ENCODE peak calls at places on chromosomes 12 and 14, in four cellular contexts. B is WTC11, K is K562, H is HepG2. O is an unnamed sample.

GRCh38 chr14:81303258-81303935 is 82.6 kb upstream of the GTF2A1 start:
- DNase-seq in B (no peak), K (peak), H (peak), O (no peak)

GRCh38 chr12:89382366-89382765 is 30.1 kb upstream of the DUSP6 start:
- DNase-seq in B (no peak), K (no peak), H (no peak), O (no peak)

GRCh38 chr12:130796985-130797686 is 41.9 kb downstream of the STX2 start:
- DNase-seq in B (no peak), K (no peak), H (no peak), O (no peak)

GRCh38 chr12:7150841-7151240 is 20.7 kb downstream of the CLSTN3 start:
- DNase-seq in B (no peak), K (no peak), H (no peak), O (no peak)

GRCh38 chr12:87801860-87802720 is 227.1 kb downstream of the C12orf50 start:
- DNase-seq in B (no peak), K (no peak), H (no peak), O (no peak)

GRCh38 chr14:99176156-99176945 is 95.6 kb downstream of the BCL11B start:
- DNase-seq in B (no peak), K (no peak), H (no peak), O (no peak)

GRCh38 chr12:52191841-52192791 is at the start of gene KRT80:
- DNase-seq in B (no peak), K (no peak), H (peak), O (peak)

GRCh38 chr12:54959291-54960018 is 25.1 kb downstream of the TESPA1 start:
- DNase-seq in B (no peak), K (no peak), H (no peak), O (no peak)

GRCh38 chr12:128823216-128823915 is 392 bp downstream of the SLC15A4 start:
- DNase-seq in B (peak), K (peak), H (peak), O (no peak)

GRCh38 chr14:90820958-90821357 is 4.7 kb upstream of the TTC7B start:
- DNase-seq in B (no peak), K (no peak), H (no peak), O (no peak)

GRCh38 chr12:24088751-24089150 is 139.3 kb upstream of the SOX5 start:
- DNase-seq in B (no peak), K (no peak), H (no peak), O (no peak)

GRCh38 chr14:52055215-52055614 is 13.6 kb downstream of the NID2 start:
- DNase-seq in B (no peak), K (no peak), H (no peak), O (no peak)

GRCh38 chr12:26402648-26403047 is 207.3 kb downstream of the SSPN start:
- DNase-seq in B (peak), K (no peak), H (peak), O (peak)

GRCh38 chr12:49827351-49828099 is 688 bp downstream of the NCKAP5L start:
- DNase-seq in B (peak), K (peak), H (peak), O (peak)

GRCh38 chr12:110224379-110225304 is 56.4 kb upstream of the ATP2A2 start:
- DNase-seq in B (no peak), K (peak), H (peak), O (peak)

DNA sequence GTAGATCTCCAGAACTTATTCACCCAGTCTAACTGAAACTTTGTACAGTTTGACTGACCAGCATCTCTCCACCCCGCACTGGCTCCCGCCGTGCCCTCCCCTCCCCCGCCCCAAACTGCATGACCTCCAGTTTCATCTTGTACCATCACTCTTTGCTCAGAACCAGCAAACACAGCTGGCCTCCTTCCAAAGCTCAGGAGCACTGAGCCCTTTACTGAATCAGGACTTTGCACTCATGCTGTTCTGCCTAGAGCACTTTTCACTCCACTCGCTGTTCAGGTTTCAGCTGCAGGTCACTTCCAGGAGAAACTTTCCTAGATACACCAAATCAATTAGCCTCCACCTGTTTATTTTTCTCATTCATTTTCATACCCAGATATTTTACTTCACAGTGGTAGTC is 455.3 kb upstream of the PDE3A start:
- DNase-seq in B (no peak), K (no peak), H (peak), O (no peak)
- TF ChIP-seq NR3C1 in B (no peak), K (no peak), H (no peak), O (no peak)

DNA sequence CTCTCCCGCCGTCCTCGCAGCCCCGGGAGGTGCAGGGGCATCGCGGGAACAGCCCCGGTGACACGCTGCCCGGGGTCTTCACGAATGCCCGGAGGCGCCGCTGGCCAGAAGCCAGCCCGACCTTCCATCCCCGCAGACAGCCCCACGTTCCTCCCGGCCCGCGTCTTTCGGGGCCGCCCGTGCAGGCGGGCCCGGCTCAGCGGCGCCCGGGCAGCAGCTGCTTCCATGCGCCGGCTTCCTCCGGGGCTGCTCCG is 801 bp upstream of the TEDC1 start:
- DNase-seq in B (no peak), K (no peak), H (no peak), O (no peak)
- TF ChIP-seq NR3C1 in B (no peak), K (no peak), H (no peak), O (no peak)

DNA sequence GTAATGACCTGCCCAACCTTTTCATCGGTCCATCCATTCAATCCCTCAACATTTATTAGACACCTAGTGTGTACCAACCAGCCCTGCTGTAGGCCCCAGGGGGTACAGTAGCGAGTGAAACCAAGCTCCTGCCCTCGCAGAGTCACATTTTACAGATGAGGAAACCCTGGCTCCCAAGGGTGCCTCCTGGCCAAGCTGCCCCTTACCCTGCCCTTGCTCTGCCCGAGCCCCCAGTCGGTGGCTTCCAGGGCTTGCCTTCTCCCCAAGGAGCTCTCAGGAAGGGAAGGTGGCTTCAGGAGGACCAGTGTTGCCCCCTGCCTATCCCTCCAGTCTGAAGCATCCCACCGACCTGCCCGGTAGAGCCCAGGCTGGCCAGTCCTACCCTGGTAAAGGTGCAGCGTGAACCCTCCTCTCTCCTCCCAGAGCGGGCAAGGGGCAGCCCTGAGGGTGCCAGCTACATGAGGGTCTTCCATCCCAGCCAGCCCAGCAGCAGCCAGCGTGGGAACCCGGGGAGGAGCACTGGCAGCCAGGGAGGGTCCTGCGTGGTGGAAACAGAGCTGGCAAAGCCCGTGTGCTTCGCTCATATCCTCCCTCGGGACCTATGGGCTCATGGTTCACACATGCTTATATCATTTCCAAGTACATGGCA is 670 bp upstream of the BEGAIN start:
- DNase-seq in B (peak), K (no peak), H (no peak), O (no peak)
- TF ChIP-seq NR3C1 in B (no peak), K (no peak), H (no peak), O (no peak)

GRCh38 chr12:116138380-116138779 is 139.1 kb downstream of the MED13L start:
- DNase-seq in B (no peak), K (no peak), H (no peak), O (no peak)

GRCh38 chr12:116138781-116139180 is 138.7 kb downstream of the MED13L start:
- DNase-seq in B (no peak), K (no peak), H (no peak), O (no peak)

GRCh38 chr12:116137318-116137717 is 140.2 kb downstream of the MED13L start:
- DNase-seq in B (no peak), K (no peak), H (no peak), O (no peak)

GRCh38 chr12:116135209-116135930 is 142.1 kb downstream of the MED13L start:
- DNase-seq in B (no peak), K (no peak), H (peak), O (peak)

DNA sequence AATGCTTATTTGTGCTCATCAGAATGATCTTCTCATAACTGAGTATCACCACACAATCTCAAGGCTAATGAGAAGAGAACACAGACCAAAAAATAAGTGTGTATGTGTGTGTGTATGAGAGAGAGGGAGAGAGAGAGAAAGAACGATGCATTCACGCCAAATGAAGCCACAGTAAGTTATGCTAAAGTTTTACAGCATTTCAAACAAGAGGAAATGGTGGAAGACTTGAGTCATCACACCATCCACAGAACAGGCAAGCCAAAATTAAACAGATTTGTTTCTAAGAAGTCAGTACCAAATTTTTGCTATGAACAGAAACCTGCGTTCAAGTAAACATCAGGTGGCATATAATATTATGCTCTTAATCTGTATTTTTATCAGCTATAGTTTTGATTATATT is 141.2 kb downstream of the MED13L start:
- DNase-seq in B (no peak), K (no peak), H (no peak), O (no peak)
- TF ChIP-seq NR3C1 in B (no peak), K (no peak), H (no peak), O (no peak)

GRCh38 chr14:105837349-105838063 is 311.1 kb downstream of the TMEM121 start:
- DNase-seq in B (no peak), K (no peak), H (no peak), O (no peak)
- TF ChIP-seq NR3C1 in B (no peak), K (no peak), H (no peak), O (no peak)

GRCh38 chr12:4604684-4605193 is 42.7 kb downstream of the DYRK4 start:
- DNase-seq in B (peak), K (peak), H (peak), O (peak)
- TF ChIP-seq NR3C1 in B (no peak), K (no peak), H (no peak), O (no peak)

O was measured in A549.